ENCODE peak calls at places on chromosomes 7 and 10, in nine cellular contexts. K, V, D, P, F, U, H, A and Q are unnamed samples.

GRCh38 chr10:19816420-19817250 is at the start of gene PLXDC2:
- DNase-seq in U (peak), F (peak), V (no peak), A (peak), K (no peak), D (no peak), P (peak), H (peak), Q (peak)

GRCh38 chr10:68242051-68242450 is 10.1 kb upstream of the ATOH7 start:
- DNase-seq in V (no peak), U (no peak), K (no peak), D (no peak), F (peak), H (no peak), A (no peak), P (no peak), Q (no peak)

GRCh38 chr10:71133710-71134686 is 78.4 kb upstream of the UNC5B start:
- DNase-seq in F (no peak), H (no peak), A (no peak), V (no peak), P (no peak), K (no peak), U (no peak), D (no peak), Q (no peak)

GRCh38 chr10:72367301-72367970 is 12.7 kb upstream of the DNAJB12 start:
- DNase-seq in P (no peak), D (peak), H (no peak), K (no peak), F (no peak), V (no peak), U (no peak), A (no peak), Q (no peak)

GRCh38 chr10:91219371-91220193 is 881 bp upstream of the PCGF5 start:
- DNase-seq in K (no peak), P (no peak), U (no peak), V (no peak), H (no peak), D (no peak), A (no peak), F (no peak), Q (no peak)

GRCh38 chr10:71204746-71205145 is 7.6 kb upstream of the UNC5B start:
- DNase-seq in A (no peak), H (no peak), U (no peak), D (no peak), F (no peak), P (no peak), K (no peak), V (no peak), Q (no peak)

GRCh38 chr7:90698616-90699015 is 102.5 kb downstream of the CDK14 start:
- DNase-seq in U (no peak), V (no peak), A (no peak), F (no peak), D (no peak), H (no peak), K (no peak), P (no peak), Q (no peak)

GRCh38 chr7:113071465-113071864 is 15.2 kb downstream of the GPR85 start:
- DNase-seq in U (no peak), H (no peak), F (no peak), K (no peak), P (no peak), V (no peak), A (peak), D (peak), Q (no peak)

GRCh38 chr10:5508161-5508604 is 8.8 kb upstream of the CALML5 start:
- DNase-seq in K (no peak), A (peak), V (no peak), H (no peak), D (no peak), P (no peak), U (no peak), F (no peak), Q (peak)

GRCh38 chr10:114634607-114634974 is 23.5 kb downstream of the ABLIM1 start:
- DNase-seq in A (no peak), H (peak), K (no peak), F (peak), V (peak), P (no peak), U (peak), D (no peak), Q (peak)

GRCh38 chr7:21354284-21354683 is 73.6 kb upstream of the SP4 start:
- DNase-seq in P (no peak), U (no peak), V (no peak), K (no peak), H (no peak), D (no peak), A (no peak), F (no peak), Q (no peak)

GRCh38 chr7:19621740-19622139 is 87.1 kb downstream of the POLR1F start:
- DNase-seq in F (no peak), P (no peak), K (no peak), V (no peak), A (no peak), H (no peak), U (no peak), D (peak), Q (no peak)

GRCh38 chr10:3570855-3571266 is 214.1 kb downstream of the KLF6 start:
- DNase-seq in V (no peak), K (no peak), A (no peak), H (peak), F (no peak), P (no peak), D (no peak), U (no peak), Q (peak)

GRCh38 chr10:132514841-132515521 is 22.6 kb upstream of the INPP5A start:
- DNase-seq in V (no peak), A (no peak), U (no peak), D (no peak), H (no peak), F (no peak), P (peak), K (no peak), Q (peak)

GRCh38 chr7:74683799-74684198 is 26.3 kb downstream of the GTF2I start:
- DNase-seq in V (no peak), P (no peak), K (no peak), F (no peak), H (no peak), A (no peak), U (no peak), D (no peak), Q (no peak)

GRCh38 chr10:122515588-122516231 is 44.8 kb upstream of the DMBT1 start:
- DNase-seq in V (no peak), D (no peak), K (peak), U (no peak), H (no peak), F (peak), A (peak), P (no peak), Q (no peak)

GRCh38 chr10:43864622-43865021 is 215.9 kb upstream of the ZNF32 start:
- DNase-seq in U (no peak), V (no peak), D (no peak), K (no peak), P (no peak), F (no peak), H (no peak), A (no peak), Q (no peak)

GRCh38 chr10:61975107-61975932 is 73.8 kb downstream of the ARID5B start:
- DNase-seq in H (no peak), K (no peak), A (no peak), F (peak), V (peak), U (peak), D (no peak), P (no peak), Q (no peak)

GRCh38 chr7:3010161-3010560 is 33.5 kb downstream of the CARD11 start:
- DNase-seq in F (no peak), U (no peak), P (no peak), D (no peak), A (no peak), H (no peak), K (no peak), V (no peak), Q (no peak)

GRCh38 chr7:137585591-137585990 is 242.1 kb upstream of the PTN start:
- DNase-seq in F (no peak), H (no peak), U (no peak), V (no peak), P (no peak), A (no peak), D (no peak), K (no peak), Q (no peak)

GRCh38 chr7:1952169-1952760 is 280.5 kb downstream of the MAD1L1 start:
- DNase-seq in P (peak), F (no peak), A (no peak), K (no peak), D (no peak), V (no peak), U (no peak), H (no peak), Q (no peak)

GRCh38 chr10:129769381-129770116 is 194.5 kb downstream of the EBF3 start:
- DNase-seq in P (no peak), K (no peak), H (no peak), F (no peak), U (no peak), V (no peak), A (no peak), D (no peak), Q (peak)

GRCh38 chr7:55111007-55111406 is 92.2 kb downstream of the EGFR start:
- DNase-seq in F (peak), U (peak), H (no peak), V (peak), K (no peak), A (no peak), D (no peak), P (no peak), Q (no peak)

GRCh38 chr10:52011113-52011512 is 303.0 kb upstream of the DKK1 start:
- DNase-seq in P (no peak), V (peak), F (peak), U (no peak), H (no peak), K (no peak), D (no peak), A (no peak), Q (no peak)

GRCh38 chr7:38383281-38383680 is 109.8 kb upstream of the TARP start:
- DNase-seq in F (no peak), A (no peak), P (no peak), V (no peak), K (no peak), D (no peak), H (no peak), U (no peak), Q (no peak)

GRCh38 chr10:4353059-4353655 is 472.9 kb upstream of the AKR1E2 start:
- DNase-seq in U (no peak), F (peak), H (no peak), K (no peak), P (no peak), V (no peak), D (no peak), A (no peak), Q (no peak)

GRCh38 chr10:80684217-80684616 is 146.5 kb downstream of the SH2D4B start:
- DNase-seq in U (no peak), D (no peak), K (no peak), A (no peak), H (no peak), V (no peak), P (no peak), F (no peak), Q (no peak)

GRCh38 chr7:43124388-43124787 is 11.9 kb downstream of the HECW1 start:
- DNase-seq in A (no peak), U (no peak), V (no peak), K (no peak), F (no peak), P (no peak), D (no peak), H (no peak), Q (no peak)

GRCh38 chr10:617471-617870 is 72.0 kb downstream of the DIP2C start:
- DNase-seq in A (no peak), D (no peak), F (no peak), H (no peak), P (no peak), K (no peak), U (no peak), V (no peak), Q (no peak)

GRCh38 chr7:70178787-70179186 is 580.5 kb downstream of the AUTS2 start:
- DNase-seq in U (no peak), V (no peak), F (peak), H (no peak), A (peak), D (no peak), P (no peak), K (no peak), Q (no peak)